ENCODE peak calls at places on chromosomes 12 and 14, in eight cellular contexts. L, Z, Y, H, O, G, T and S are unnamed samples.

GRCh38 chr12:77957034-77957433 is 126.3 kb downstream of the NAV3 start:
- DNase-seq in L (no peak), Z (no peak), Y (no peak), H (no peak), O (no peak), G (no peak), T (no peak), S (no peak)

GRCh38 chr14:57390037-57390805 is at the start of gene NAA30:
- DNase-seq in L (peak; percentile 77), Z (peak; percentile 97), Y (peak; percentile 98), H (peak; percentile 88), O (peak; percentile 94), G (peak; percentile 87), T (peak; percentile 90), S (peak; percentile 100)

GRCh38 chr14:20652996-20653975 is 11.8 kb upstream of the OR6S1 start:
- DNase-seq in L (peak; percentile 86), Z (peak; percentile 85), Y (peak; percentile 52), H (no peak), O (peak; percentile 0), G (peak; percentile 91), T (peak; percentile 90), S (no peak)

GRCh38 chr12:128381537-128381936 is 114.6 kb downstream of the TMEM132C start:
- DNase-seq in L (no peak), Z (peak; percentile 81), Y (no peak), H (no peak), O (no peak), G (no peak), T (no peak), S (no peak)

GRCh38 chr14:64702493-64703392 is 1.5 kb upstream of the PLEKHG3 start:
- DNase-seq in L (peak; percentile 80), Z (peak; percentile 83), Y (no peak), H (no peak), O (no peak), G (no peak), T (peak; percentile 83), S (peak; percentile 79)

GRCh38 chr14:65226824-65227604 is 124.7 kb upstream of the MAX start:
- DNase-seq in L (no peak), Z (no peak), Y (peak; percentile 79), H (no peak), O (no peak), G (no peak), T (no peak), S (peak; percentile 94)

GRCh38 chr12:59142175-59142574 is 221.9 kb upstream of the LRIG3 start:
- DNase-seq in L (no peak), Z (no peak), Y (no peak), H (no peak), O (no peak), G (no peak), T (no peak), S (no peak)

GRCh38 chr12:93091851-93092558 is 162.9 kb upstream of the EEA1 start:
- DNase-seq in L (no peak), Z (no peak), Y (no peak), H (no peak), O (no peak), G (no peak), T (no peak), S (no peak)

GRCh38 chr12:79434561-79434960 is 256.2 kb downstream of the PAWR start:
- DNase-seq in L (no peak), Z (no peak), Y (no peak), H (no peak), O (no peak), G (no peak), T (no peak), S (no peak)

GRCh38 chr12:111445311-111446043 is 39.8 kb downstream of the SH2B3 start:
- DNase-seq in L (no peak), Z (no peak), Y (peak; percentile 33), H (no peak), O (no peak), G (no peak), T (no peak), S (no peak)

GRCh38 chr12:25364529-25365339 is 114.0 kb upstream of the KRAS start:
- DNase-seq in L (no peak), Z (no peak), Y (no peak), H (peak; percentile 60), O (no peak), G (no peak), T (no peak), S (no peak)

GRCh38 chr12:112858776-112859175 is 48.0 kb upstream of the OAS1 start:
- DNase-seq in L (no peak), Z (no peak), Y (no peak), H (no peak), O (no peak), G (no peak), T (no peak), S (peak; percentile 52)

GRCh38 chr12:103877934-103878510 is 37.0 kb upstream of the NT5DC3 start:
- DNase-seq in L (peak; percentile 42), Z (peak; percentile 83), Y (peak; percentile 80), H (peak; percentile 78), O (peak; percentile 31), G (peak; percentile 64), T (peak; percentile 72), S (peak; percentile 94)

GRCh38 chr14:105143451-105144230 is 24.9 kb downstream of the JAG2 start:
- DNase-seq in L (no peak), Z (no peak), Y (no peak), H (no peak), O (no peak), G (no peak), T (no peak), S (no peak)

GRCh38 chr12:128976120-128976519 is 122.8 kb downstream of the GLT1D1 start:
- DNase-seq in L (no peak), Z (peak; percentile 87), Y (no peak), H (no peak), O (no peak), G (no peak), T (no peak), S (peak; percentile 13)

GRCh38 chr12:23855813-23856212 is 93.7 kb downstream of the SOX5 start:
- DNase-seq in L (no peak), Z (no peak), Y (no peak), H (no peak), O (no peak), G (no peak), T (no peak), S (no peak)

GRCh38 chr12:62210422-62210821 is 49.8 kb upstream of the USP15 start:
- DNase-seq in L (no peak), Z (peak; percentile 45), Y (peak; percentile 69), H (peak; percentile 56), O (peak; percentile 12), G (peak; percentile 37), T (no peak), S (peak; percentile 69)

GRCh38 chr14:30710870-30711269 is 88.8 kb downstream of the SCFD1 start:
- DNase-seq in L (no peak), Z (no peak), Y (peak; percentile 64), H (no peak), O (peak; percentile 10), G (no peak), T (no peak), S (no peak)

GRCh38 chr12:4271433-4272013 is 2.0 kb upstream of the CCND2 start:
- DNase-seq in L (no peak), Z (peak; percentile 73), Y (peak; percentile 39), H (peak; percentile 59), O (no peak), G (no peak), T (no peak), S (no peak)
- TF ChIP-seq EZH2 in L (no peak), Z (peak; percentile 10), Y (peak; percentile 100), H (no peak), O (peak; percentile 96), G (peak; percentile 95), T (no peak), S (peak; percentile 87)

DNA sequence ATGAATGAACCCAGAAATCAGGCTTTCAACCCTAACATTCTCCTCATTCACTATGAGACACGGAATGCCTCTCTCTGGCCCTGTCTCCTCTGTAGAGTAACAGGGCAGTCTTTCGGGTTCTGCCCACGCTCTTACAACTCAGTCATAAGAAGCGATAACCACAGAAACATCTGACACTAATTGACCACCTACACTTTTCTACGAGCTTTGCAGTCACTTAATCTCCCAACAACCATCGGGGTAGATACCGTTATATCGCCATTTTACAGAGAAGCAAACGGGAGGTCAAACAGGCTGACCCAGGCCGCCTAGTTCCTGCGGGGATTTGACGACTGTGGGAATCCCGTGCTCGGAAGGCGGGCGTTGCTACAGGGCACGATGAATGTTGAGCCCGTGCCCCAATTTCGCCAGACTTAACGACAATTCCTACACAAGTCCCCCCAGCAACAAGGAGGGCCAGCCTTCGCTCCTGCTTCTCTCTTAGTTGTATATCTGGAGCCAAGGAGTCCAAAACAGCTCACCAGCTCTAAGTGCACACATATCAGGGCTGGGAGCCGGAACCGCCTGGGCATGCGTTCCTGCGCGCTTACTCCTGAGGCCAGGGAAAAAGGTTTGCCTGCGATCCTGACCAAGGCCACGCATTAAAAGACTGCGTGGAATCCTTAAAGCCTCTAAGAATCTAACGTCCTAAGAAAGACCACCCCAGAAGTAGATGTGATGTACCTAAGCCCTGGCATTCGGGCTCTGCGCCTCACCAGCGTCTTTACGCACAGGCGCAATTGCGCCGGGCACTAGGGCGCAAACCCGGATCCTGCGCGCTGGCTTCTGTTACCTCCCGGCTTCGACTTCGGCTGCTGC is 38.7 kb upstream of the TBX5 start:
- DNase-seq in L (no peak), Z (peak; percentile 75), Y (peak; percentile 42), H (no peak), O (peak; percentile 4), G (no peak), T (no peak), S (no peak)
- TF ChIP-seq EZH2 in L (peak; percentile 19), Z (peak; percentile 64), Y (no peak), H (no peak), O (no peak), G (no peak), T (no peak), S (no peak)

GRCh38 chr12:48157889-48158370 is 615 bp upstream of the ASB8 start:
- DNase-seq in L (no peak), Z (no peak), Y (no peak), H (no peak), O (no peak), G (no peak), T (no peak), S (no peak)

GRCh38 chr12:48159976-48160525 is 2.7 kb upstream of the ASB8 start:
- DNase-seq in L (no peak), Z (no peak), Y (peak; percentile 20), H (no peak), O (peak; percentile 43), G (no peak), T (no peak), S (no peak)

GRCh38 chr12:48160807-48161206 is 3.5 kb upstream of the ASB8 start:
- DNase-seq in L (no peak), Z (no peak), Y (peak; percentile 20), H (no peak), O (peak; percentile 12), G (no peak), T (no peak), S (no peak)

GRCh38 chr12:48156648-48157015 is 683 bp downstream of the ASB8 start:
- DNase-seq in L (no peak), Z (no peak), Y (no peak), H (no peak), O (no peak), G (no peak), T (no peak), S (no peak)

GRCh38 chr12:48157016-48157888 is at the start of gene ASB8:
- DNase-seq in L (peak; percentile 76), Z (peak; percentile 100), Y (peak; percentile 99), H (peak; percentile 99), O (peak; percentile 92), G (peak; percentile 96), T (peak; percentile 94), S (peak; percentile 98)
- TF ChIP-seq EZH2 in L (no peak), Z (no peak), Y (no peak), H (no peak), O (no peak), G (no peak), T (no peak), S (no peak)

GRCh38 chr14:23352506-23353432 is at the start of gene SLC22A17:
- DNase-seq in L (no peak), Z (peak; percentile 91), Y (peak; percentile 97), H (no peak), O (peak; percentile 84), G (peak; percentile 13), T (peak; percentile 60), S (peak; percentile 72)
- TF ChIP-seq EZH2 in L (no peak), Z (no peak), Y (no peak), H (no peak), O (no peak), G (no peak), T (no peak), S (no peak)